ENCODE peak calls at places on chromosomes 13 and 19, in five cellular contexts. One of them, this sample, is unnamed.

GRCh38 chr13:95164830-95165229 is 136.4 kb downstream of the ABCC4 start:
- DNase-seq in ascending aorta: no peak
- DNase-seq in ovary: no peak
- DNase-seq in kidney: no peak
- DNase-seq in DND-41: no peak
- DNase-seq in this sample: no peak

GRCh38 chr19:13051581-13052165 is 51.0 kb downstream of the LYL1 start:
- DNase-seq in ascending aorta: peak; percentile 82
- DNase-seq in ovary: peak; percentile 75
- DNase-seq in kidney: peak; percentile 91
- DNase-seq in DND-41: peak; percentile 69
- DNase-seq in this sample: no peak

GRCh38 chr13:89401209-89401810 is 1730.1 kb downstream of the SLITRK5 start:
- DNase-seq in ascending aorta: no peak
- DNase-seq in ovary: no peak
- DNase-seq in kidney: no peak
- DNase-seq in DND-41: no peak
- DNase-seq in this sample: no peak

GRCh38 chr19:43755256-43755801 is 567 bp upstream of the SMG9 start:
- DNase-seq in ascending aorta: peak; percentile 84
- DNase-seq in ovary: peak; percentile 84
- DNase-seq in kidney: peak; percentile 93
- DNase-seq in DND-41: peak; percentile 87
- DNase-seq in this sample: peak; percentile 81

GRCh38 chr19:28980236-28980868 is 232.6 kb downstream of the UQCRFS1 start:
- DNase-seq in ascending aorta: peak; percentile 33
- DNase-seq in ovary: no peak
- DNase-seq in kidney: no peak
- DNase-seq in DND-41: no peak
- DNase-seq in this sample: no peak

GRCh38 chr19:44764975-44765948 is 12.4 kb upstream of the CBLC start:
- DNase-seq in ascending aorta: no peak
- DNase-seq in ovary: no peak
- DNase-seq in kidney: no peak
- DNase-seq in DND-41: no peak
- DNase-seq in this sample: no peak

GRCh38 chr19:56170261-56170660 is 5.5 kb upstream of the GALP start:
- DNase-seq in ascending aorta: no peak
- DNase-seq in ovary: no peak
- DNase-seq in kidney: no peak
- DNase-seq in DND-41: no peak
- DNase-seq in this sample: no peak

GRCh38 chr19:23075031-23075733 is 41.6 kb upstream of the ZNF730 start:
- DNase-seq in ascending aorta: peak; percentile 70
- DNase-seq in ovary: peak; percentile 72
- DNase-seq in kidney: peak; percentile 77
- DNase-seq in DND-41: peak; percentile 84
- DNase-seq in this sample: no peak

GRCh38 chr13:100148422-100148821 is 59.5 kb downstream of the PCCA start:
- DNase-seq in ascending aorta: no peak
- DNase-seq in ovary: no peak
- DNase-seq in kidney: no peak
- DNase-seq in DND-41: no peak
- DNase-seq in this sample: no peak

GRCh38 chr19:30669329-30670010 is 297.3 kb downstream of the ZNF536 start:
- DNase-seq in ascending aorta: peak; percentile 48
- DNase-seq in ovary: peak; percentile 80
- DNase-seq in kidney: peak; percentile 84
- DNase-seq in DND-41: peak; percentile 56
- DNase-seq in this sample: peak; percentile 21

GRCh38 chr13:104253063-104253680 is 1187.0 kb upstream of the SLC10A2 start:
- DNase-seq in ascending aorta: no peak
- DNase-seq in ovary: no peak
- DNase-seq in kidney: no peak
- DNase-seq in DND-41: no peak
- DNase-seq in this sample: no peak

GRCh38 chr19:48617146-48617937 is 1.6 kb downstream of the RPL18 start:
- DNase-seq in ascending aorta: no peak
- DNase-seq in ovary: no peak
- DNase-seq in kidney: no peak
- DNase-seq in DND-41: no peak
- DNase-seq in this sample: no peak

GRCh38 chr19:15779756-15780476 is 7.5 kb upstream of the OR10H5 start:
- DNase-seq in ascending aorta: peak; percentile 91
- DNase-seq in ovary: peak; percentile 92
- DNase-seq in kidney: peak; percentile 88
- DNase-seq in DND-41: no peak
- DNase-seq in this sample: no peak

GRCh38 chr19:35755550-35756371 is 1.1 kb downstream of the HSPB6 start:
- DNase-seq in ascending aorta: peak; percentile 94
- DNase-seq in ovary: peak; percentile 96
- DNase-seq in kidney: peak; percentile 95
- DNase-seq in DND-41: no peak
- DNase-seq in this sample: peak; percentile 57

GRCh38 chr19:34500656-34501120 is 19.1 kb downstream of the WTIP start:
- DNase-seq in ascending aorta: peak; percentile 53
- DNase-seq in ovary: peak; percentile 23
- DNase-seq in kidney: no peak
- DNase-seq in DND-41: no peak
- DNase-seq in this sample: no peak

GRCh38 chr13:87777395-87777794 is 106.2 kb downstream of the SLITRK5 start:
- DNase-seq in ascending aorta: no peak
- DNase-seq in ovary: no peak
- DNase-seq in kidney: no peak
- DNase-seq in DND-41: no peak
- DNase-seq in this sample: no peak

GRCh38 chr13:45882626-45883025 is 31.1 kb upstream of the SIAH3 start:
- DNase-seq in ascending aorta: no peak
- DNase-seq in ovary: no peak
- DNase-seq in kidney: no peak
- DNase-seq in DND-41: no peak
- DNase-seq in this sample: no peak

GRCh38 chr13:45876781-45877180 is 25.2 kb upstream of the SIAH3 start:
- DNase-seq in ascending aorta: no peak
- DNase-seq in ovary: no peak
- DNase-seq in kidney: no peak
- DNase-seq in DND-41: no peak
- DNase-seq in this sample: no peak

GRCh38 chr13:45878966-45879365 is 27.4 kb upstream of the SIAH3 start:
- DNase-seq in ascending aorta: no peak
- DNase-seq in ovary: no peak
- DNase-seq in kidney: no peak
- DNase-seq in DND-41: no peak
- DNase-seq in this sample: no peak

GRCh38 chr13:45880242-45880641 is 28.7 kb upstream of the SIAH3 start:
- DNase-seq in ascending aorta: no peak
- DNase-seq in ovary: no peak
- DNase-seq in kidney: no peak
- DNase-seq in DND-41: no peak
- DNase-seq in this sample: no peak

DNA sequence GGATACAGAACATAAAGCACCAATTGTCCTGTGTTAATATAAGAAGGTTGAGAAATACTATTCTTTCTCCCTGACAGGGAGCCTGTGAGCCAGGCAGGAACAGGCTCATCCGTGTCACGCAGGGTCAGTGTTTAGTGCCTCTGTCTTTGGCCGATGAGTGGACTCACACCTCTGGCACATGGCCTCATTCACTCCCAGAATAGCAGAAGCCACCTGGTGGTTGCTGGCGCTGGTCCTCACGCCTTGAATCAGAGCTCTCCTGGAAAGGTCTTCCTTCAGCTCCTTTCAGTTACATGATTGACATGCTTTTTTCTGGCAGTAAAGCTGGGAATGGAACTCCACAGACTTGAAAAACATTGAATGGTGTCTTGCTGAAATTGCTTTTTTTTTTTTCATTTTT is 28.1 kb upstream of the SIAH3 start:
- DNase-seq in ascending aorta: no peak
- DNase-seq in ovary: no peak
- DNase-seq in kidney: no peak
- DNase-seq in DND-41: no peak
- DNase-seq in this sample: no peak
- TF ChIP-seq CTCF in ascending aorta: no peak
- TF ChIP-seq CTCF in ovary: no peak
- TF ChIP-seq CTCF in kidney: peak; percentile 36
- TF ChIP-seq CTCF in DND-41: no peak
- TF ChIP-seq CTCF in this sample: no peak

GRCh38 chr13:41012536-41012935 is 6.6 kb downstream of the ELF1 start:
- DNase-seq in ascending aorta: no peak
- DNase-seq in ovary: no peak
- DNase-seq in kidney: no peak
- DNase-seq in DND-41: no peak
- DNase-seq in this sample: no peak
- H3K4me3 ChIP-seq in ascending aorta: no peak overlapping the region
- H3K4me3 ChIP-seq in ovary: no peak overlapping the region
- H3K4me3 ChIP-seq in kidney: no peak overlapping the region
- H3K4me3 ChIP-seq in DND-41: no peak overlapping the region
- H3K4me3 ChIP-seq in this sample: no peak overlapping the region

GRCh38 chr19:11446652-11447301 is 11.3 kb downstream of the PRKCSH start:
- DNase-seq in ascending aorta: no peak
- DNase-seq in ovary: peak; percentile 61
- DNase-seq in kidney: peak; percentile 73
- DNase-seq in DND-41: peak; percentile 40
- DNase-seq in this sample: peak; percentile 52

GRCh38 chr19:11448410-11448809 is 13.0 kb downstream of the PRKCSH start:
- DNase-seq in ascending aorta: no peak
- DNase-seq in ovary: no peak
- DNase-seq in kidney: no peak
- DNase-seq in DND-41: no peak
- DNase-seq in this sample: no peak

GRCh38 chr19:11447347-11448262 is 12.2 kb downstream of the PRKCSH start:
- DNase-seq in ascending aorta: no peak
- DNase-seq in ovary: no peak
- DNase-seq in kidney: no peak
- DNase-seq in DND-41: no peak
- DNase-seq in this sample: no peak

GRCh38 chr19:11450570-11451326 is 15.3 kb downstream of the PRKCSH start:
- DNase-seq in ascending aorta: no peak
- DNase-seq in ovary: no peak
- DNase-seq in kidney: no peak
- DNase-seq in DND-41: no peak
- DNase-seq in this sample: no peak

DNA sequence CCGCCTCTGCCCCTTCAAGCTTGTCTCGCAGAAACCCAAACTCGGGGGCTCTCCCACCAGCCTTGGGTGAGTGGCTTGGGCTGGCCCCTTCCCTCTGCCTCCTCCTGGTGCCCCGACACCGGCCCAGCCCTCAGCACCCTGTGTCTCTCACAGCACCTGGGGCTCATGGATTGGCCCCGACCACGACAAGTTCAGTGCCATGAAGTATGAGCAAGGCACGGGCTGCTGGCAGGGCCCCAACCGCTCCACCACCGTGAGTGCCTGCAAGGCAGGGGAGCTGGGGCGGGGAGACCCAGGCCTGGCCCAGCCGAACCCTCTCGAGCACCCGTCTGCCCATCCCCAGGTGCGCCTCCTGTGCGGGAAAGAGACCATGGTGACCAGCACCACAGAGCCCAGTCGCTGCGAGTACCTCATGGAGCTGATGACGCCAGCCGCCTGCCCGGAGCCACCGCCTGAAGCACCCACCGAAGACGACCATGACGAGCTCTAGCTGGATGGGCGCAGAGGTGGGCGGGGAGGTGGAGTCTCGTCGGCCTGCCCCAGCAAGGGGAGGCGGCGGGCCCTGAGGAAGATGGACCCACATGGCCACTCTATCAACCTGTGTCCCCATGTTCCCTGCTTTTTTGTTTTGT is 13.6 kb downstream of the PRKCSH start:
- DNase-seq in ascending aorta: no peak
- DNase-seq in ovary: no peak
- DNase-seq in kidney: peak; percentile 75
- DNase-seq in DND-41: no peak
- DNase-seq in this sample: no peak
- H3K36me3 ChIP-seq in ascending aorta: peaks cover 54% of the 10 kb centered on the region
- H3K36me3 ChIP-seq in ovary: no peaks in the 10 kb centered on the region
- H3K36me3 ChIP-seq in kidney: peaks cover 3% of the 10 kb centered on the region
- H3K36me3 ChIP-seq in DND-41: peaks cover 59% of the 10 kb centered on the region
- H3K36me3 ChIP-seq in this sample: peaks cover 9% of the 10 kb centered on the region

DNA sequence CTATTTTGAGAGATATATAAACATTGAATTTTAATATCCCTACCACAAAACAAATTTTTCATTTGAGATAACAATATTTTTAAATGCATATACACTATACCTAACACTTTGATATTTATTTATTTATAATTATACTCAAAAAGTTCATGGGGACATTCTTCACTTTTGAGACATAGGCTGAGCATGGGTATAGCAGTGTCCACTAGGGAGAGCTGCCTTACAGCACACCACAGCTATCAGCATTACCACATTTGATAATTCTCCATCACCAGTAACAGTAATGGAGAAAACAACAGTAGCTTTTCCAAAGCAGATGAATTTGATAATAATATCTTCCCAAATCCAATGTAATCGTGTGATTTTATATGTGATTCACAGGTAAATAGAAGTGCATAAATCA is 626.1 kb downstream of the DACH1 start:
- DNase-seq in ascending aorta: no peak
- DNase-seq in ovary: no peak
- DNase-seq in kidney: no peak
- DNase-seq in DND-41: no peak
- DNase-seq in this sample: no peak
- TF ChIP-seq CTCF in ascending aorta: no peak
- TF ChIP-seq CTCF in ovary: no peak
- TF ChIP-seq CTCF in kidney: peak; percentile 43
- TF ChIP-seq CTCF in DND-41: peak; percentile 5
- TF ChIP-seq CTCF in this sample: no peak

This sample was measured in CD8-positive, alpha-beta T cell.